ENCODE peak calls at places on chromosome 13, in ten cellular contexts. One of them, this sample, is unnamed.

GRCh38 chr13:101487046-101487830 is 34.8 kb downstream of the ITGBL1 start:
- DNase-seq in cerebellar cortex: no peak
- DNase-seq in fibroblast of pulmonary artery: no peak
- DNase-seq in NCI-H187: no peak
- DNase-seq in RPMI7951: no peak
- DNase-seq in D341Med: no peak
- DNase-seq in DMS 273 treated with DMSO at 0.1 percent for 48 hours: no peak
- DNase-seq in left cardiac atrium: no peak
- DNase-seq in putamen: no peak
- DNase-seq in memory B cell: no peak
- DNase-seq in this sample: no peak

GRCh38 chr13:33195693-33196464 is 89.7 kb downstream of the STARD13 start:
- DNase-seq in left cardiac atrium: no peak
- DNase-seq in cerebellar cortex: no peak
- DNase-seq in DMS 273 treated with DMSO at 0.1 percent for 48 hours: no peak
- DNase-seq in D341Med: no peak
- DNase-seq in RPMI7951: no peak
- DNase-seq in NCI-H187: no peak
- DNase-seq in putamen: no peak
- DNase-seq in fibroblast of pulmonary artery: no peak
- DNase-seq in memory B cell: no peak
- DNase-seq in this sample: no peak

GRCh38 chr13:26017196-26017921 is 34.5 kb downstream of the SHISA2 start:
- DNase-seq in putamen: peak; percentile 67
- DNase-seq in fibroblast of pulmonary artery: no peak
- DNase-seq in NCI-H187: no peak
- DNase-seq in memory B cell: no peak
- DNase-seq in RPMI7951: no peak
- DNase-seq in DMS 273 treated with DMSO at 0.1 percent for 48 hours: no peak
- DNase-seq in left cardiac atrium: no peak
- DNase-seq in cerebellar cortex: peak; percentile 88
- DNase-seq in D341Med: peak; percentile 7
- DNase-seq in this sample: no peak

GRCh38 chr13:110382830-110383229 is 75.7 kb downstream of the COL4A2 start:
- DNase-seq in DMS 273 treated with DMSO at 0.1 percent for 48 hours: no peak
- DNase-seq in memory B cell: no peak
- DNase-seq in cerebellar cortex: no peak
- DNase-seq in RPMI7951: no peak
- DNase-seq in NCI-H187: no peak
- DNase-seq in D341Med: no peak
- DNase-seq in fibroblast of pulmonary artery: no peak
- DNase-seq in left cardiac atrium: no peak
- DNase-seq in putamen: no peak
- DNase-seq in this sample: no peak

GRCh38 chr13:45546410-45546765 is 69.2 kb downstream of the ERICH6B start:
- DNase-seq in memory B cell: no peak
- DNase-seq in cerebellar cortex: no peak
- DNase-seq in DMS 273 treated with DMSO at 0.1 percent for 48 hours: no peak
- DNase-seq in left cardiac atrium: no peak
- DNase-seq in putamen: no peak
- DNase-seq in RPMI7951: no peak
- DNase-seq in NCI-H187: no peak
- DNase-seq in D341Med: no peak
- DNase-seq in fibroblast of pulmonary artery: no peak
- DNase-seq in this sample: no peak

GRCh38 chr13:23616228-23616627 is 46.0 kb downstream of the TNFRSF19 start:
- DNase-seq in cerebellar cortex: no peak
- DNase-seq in D341Med: no peak
- DNase-seq in fibroblast of pulmonary artery: no peak
- DNase-seq in NCI-H187: no peak
- DNase-seq in DMS 273 treated with DMSO at 0.1 percent for 48 hours: no peak
- DNase-seq in RPMI7951: no peak
- DNase-seq in putamen: no peak
- DNase-seq in left cardiac atrium: no peak
- DNase-seq in memory B cell: no peak
- DNase-seq in this sample: no peak

GRCh38 chr13:49828452-49828851 is 36.0 kb upstream of the KPNA3 start:
- DNase-seq in DMS 273 treated with DMSO at 0.1 percent for 48 hours: no peak
- DNase-seq in D341Med: no peak
- DNase-seq in NCI-H187: no peak
- DNase-seq in left cardiac atrium: no peak
- DNase-seq in RPMI7951: no peak
- DNase-seq in memory B cell: no peak
- DNase-seq in fibroblast of pulmonary artery: no peak
- DNase-seq in cerebellar cortex: no peak
- DNase-seq in putamen: no peak
- DNase-seq in this sample: no peak

GRCh38 chr13:77176350-77176749 is 149.4 kb upstream of the FBXL3 start:
- DNase-seq in DMS 273 treated with DMSO at 0.1 percent for 48 hours: no peak
- DNase-seq in left cardiac atrium: no peak
- DNase-seq in putamen: no peak
- DNase-seq in fibroblast of pulmonary artery: peak; percentile 50
- DNase-seq in cerebellar cortex: no peak
- DNase-seq in NCI-H187: no peak
- DNase-seq in RPMI7951: peak; percentile 6
- DNase-seq in D341Med: no peak
- DNase-seq in memory B cell: no peak
- DNase-seq in this sample: no peak

GRCh38 chr13:55160911-55161310 is 1979.8 kb upstream of the PRR20A start:
- DNase-seq in putamen: no peak
- DNase-seq in memory B cell: no peak
- DNase-seq in cerebellar cortex: peak; percentile 66
- DNase-seq in DMS 273 treated with DMSO at 0.1 percent for 48 hours: peak; percentile 41
- DNase-seq in D341Med: no peak
- DNase-seq in fibroblast of pulmonary artery: no peak
- DNase-seq in NCI-H187: no peak
- DNase-seq in left cardiac atrium: no peak
- DNase-seq in RPMI7951: no peak
- DNase-seq in this sample: no peak

GRCh38 chr13:106533940-106534843 is 1.3 kb downstream of the EFNB2 start:
- DNase-seq in fibroblast of pulmonary artery: peak; percentile 69
- DNase-seq in putamen: peak; percentile 60
- DNase-seq in DMS 273 treated with DMSO at 0.1 percent for 48 hours: no peak
- DNase-seq in cerebellar cortex: peak; percentile 37
- DNase-seq in D341Med: peak; percentile 63
- DNase-seq in NCI-H187: peak; percentile 76
- DNase-seq in left cardiac atrium: peak; percentile 50
- DNase-seq in RPMI7951: peak; percentile 56
- DNase-seq in memory B cell: peak; percentile 20
- DNase-seq in this sample: no peak

GRCh38 chr13:33870046-33870668 is 52.2 kb downstream of the RFC3 start:
- DNase-seq in RPMI7951: no peak
- DNase-seq in NCI-H187: no peak
- DNase-seq in DMS 273 treated with DMSO at 0.1 percent for 48 hours: no peak
- DNase-seq in putamen: no peak
- DNase-seq in left cardiac atrium: no peak
- DNase-seq in fibroblast of pulmonary artery: no peak
- DNase-seq in cerebellar cortex: peak; percentile 99
- DNase-seq in D341Med: no peak
- DNase-seq in memory B cell: no peak
- DNase-seq in this sample: no peak

GRCh38 chr13:39282400-39282972 is 244.2 kb downstream of the NHLRC3 start:
- DNase-seq in NCI-H187: no peak
- DNase-seq in cerebellar cortex: no peak
- DNase-seq in fibroblast of pulmonary artery: no peak
- DNase-seq in putamen: no peak
- DNase-seq in RPMI7951: no peak
- DNase-seq in D341Med: no peak
- DNase-seq in DMS 273 treated with DMSO at 0.1 percent for 48 hours: no peak
- DNase-seq in memory B cell: no peak
- DNase-seq in left cardiac atrium: no peak
- DNase-seq in this sample: no peak

GRCh38 chr13:63190219-63190618 is 1774.6 kb upstream of the PCDH20 start:
- DNase-seq in RPMI7951: peak; percentile 41
- DNase-seq in D341Med: no peak
- DNase-seq in left cardiac atrium: no peak
- DNase-seq in NCI-H187: no peak
- DNase-seq in memory B cell: no peak
- DNase-seq in DMS 273 treated with DMSO at 0.1 percent for 48 hours: no peak
- DNase-seq in putamen: no peak
- DNase-seq in cerebellar cortex: no peak
- DNase-seq in fibroblast of pulmonary artery: no peak
- DNase-seq in this sample: no peak

GRCh38 chr13:21767032-21767431 is 96.2 kb downstream of the FGF9 start:
- DNase-seq in memory B cell: no peak
- DNase-seq in DMS 273 treated with DMSO at 0.1 percent for 48 hours: no peak
- DNase-seq in left cardiac atrium: no peak
- DNase-seq in cerebellar cortex: peak; percentile 8
- DNase-seq in fibroblast of pulmonary artery: no peak
- DNase-seq in NCI-H187: no peak
- DNase-seq in D341Med: no peak
- DNase-seq in RPMI7951: no peak
- DNase-seq in putamen: no peak
- DNase-seq in this sample: no peak

GRCh38 chr13:110436276-110436675 is 125.2 kb downstream of the RAB20 start:
- DNase-seq in DMS 273 treated with DMSO at 0.1 percent for 48 hours: no peak
- DNase-seq in cerebellar cortex: no peak
- DNase-seq in putamen: no peak
- DNase-seq in D341Med: no peak
- DNase-seq in RPMI7951: no peak
- DNase-seq in NCI-H187: no peak
- DNase-seq in fibroblast of pulmonary artery: no peak
- DNase-seq in memory B cell: no peak
- DNase-seq in left cardiac atrium: no peak
- DNase-seq in this sample: no peak

GRCh38 chr13:113598481-113598880 is 13.9 kb downstream of the TFDP1 start:
- DNase-seq in RPMI7951: no peak
- DNase-seq in cerebellar cortex: no peak
- DNase-seq in left cardiac atrium: no peak
- DNase-seq in putamen: no peak
- DNase-seq in DMS 273 treated with DMSO at 0.1 percent for 48 hours: no peak
- DNase-seq in NCI-H187: no peak
- DNase-seq in fibroblast of pulmonary artery: no peak
- DNase-seq in memory B cell: no peak
- DNase-seq in D341Med: no peak
- DNase-seq in this sample: no peak

GRCh38 chr13:30829145-30829544 is 76.9 kb upstream of the MEDAG start:
- DNase-seq in memory B cell: no peak
- DNase-seq in fibroblast of pulmonary artery: peak; percentile 47
- DNase-seq in cerebellar cortex: no peak
- DNase-seq in putamen: no peak
- DNase-seq in DMS 273 treated with DMSO at 0.1 percent for 48 hours: no peak
- DNase-seq in NCI-H187: no peak
- DNase-seq in RPMI7951: peak; percentile 95
- DNase-seq in D341Med: no peak
- DNase-seq in left cardiac atrium: no peak
- DNase-seq in this sample: no peak

GRCh38 chr13:45674908-45675307 is 27.2 kb upstream of the CBY2 start:
- DNase-seq in D341Med: peak; percentile 27
- DNase-seq in left cardiac atrium: no peak
- DNase-seq in NCI-H187: peak; percentile 30
- DNase-seq in memory B cell: no peak
- DNase-seq in DMS 273 treated with DMSO at 0.1 percent for 48 hours: no peak
- DNase-seq in fibroblast of pulmonary artery: peak; percentile 68
- DNase-seq in RPMI7951: peak; percentile 98
- DNase-seq in cerebellar cortex: no peak
- DNase-seq in putamen: no peak
- DNase-seq in this sample: peak; percentile 61

This sample was measured in BJ.